ENCODE peak calls at places on chromosomes 11 and 22, in seven cellular contexts. One of them, this sample, is unnamed.

GRCh38 chr11:130001491-130002351 is 914 bp downstream of the PRDM10 start:
- DNase-seq in NCI-H2081 treated with DMSO at 0.1 percent for 48 hours: no peak
- DNase-seq in NCI-H526 treated with DMSO at 0.1 percent for 48 hours: peak; percentile 78
- DNase-seq in trophoblast cell: peak; percentile 54
- DNase-seq in GM13976: peak; percentile 60
- DNase-seq in neural crest cell: no peak
- DNase-seq in fibroblast of the aortic adventitia: peak; percentile 41
- DNase-seq in this sample: peak; percentile 81

GRCh38 chr11:20013346-20014066 is 146.8 kb downstream of the DBX1 start:
- DNase-seq in NCI-H2081 treated with DMSO at 0.1 percent for 48 hours: no peak
- DNase-seq in NCI-H526 treated with DMSO at 0.1 percent for 48 hours: no peak
- DNase-seq in trophoblast cell: peak; percentile 53
- DNase-seq in GM13976: no peak
- DNase-seq in neural crest cell: no peak
- DNase-seq in fibroblast of the aortic adventitia: peak; percentile 31
- DNase-seq in this sample: no peak

GRCh38 chr22:37021710-37022482 is 2.4 kb downstream of the MPST start:
- DNase-seq in NCI-H2081 treated with DMSO at 0.1 percent for 48 hours: no peak
- DNase-seq in NCI-H526 treated with DMSO at 0.1 percent for 48 hours: no peak
- DNase-seq in trophoblast cell: peak; percentile 35
- DNase-seq in GM13976: peak; percentile 85
- DNase-seq in neural crest cell: peak; percentile 35
- DNase-seq in fibroblast of the aortic adventitia: peak; percentile 41
- DNase-seq in this sample: peak; percentile 86

GRCh38 chr11:124839051-124839971 is 25.9 kb upstream of the ROBO3 start:
- DNase-seq in NCI-H2081 treated with DMSO at 0.1 percent for 48 hours: no peak
- DNase-seq in NCI-H526 treated with DMSO at 0.1 percent for 48 hours: no peak
- DNase-seq in trophoblast cell: peak; percentile 30
- DNase-seq in GM13976: peak; percentile 35
- DNase-seq in neural crest cell: no peak
- DNase-seq in fibroblast of the aortic adventitia: no peak
- DNase-seq in this sample: peak; percentile 33

GRCh38 chr11:116454020-116454645 is 318.7 kb downstream of the BUD13 start:
- DNase-seq in NCI-H2081 treated with DMSO at 0.1 percent for 48 hours: peak; percentile 52
- DNase-seq in NCI-H526 treated with DMSO at 0.1 percent for 48 hours: peak; percentile 73
- DNase-seq in trophoblast cell: peak; percentile 73
- DNase-seq in GM13976: peak; percentile 52
- DNase-seq in neural crest cell: peak; percentile 52
- DNase-seq in fibroblast of the aortic adventitia: peak; percentile 63
- DNase-seq in this sample: peak; percentile 60

GRCh38 chr11:5818245-5818865 is 9.6 kb downstream of the OR52N2 start:
- DNase-seq in NCI-H2081 treated with DMSO at 0.1 percent for 48 hours: no peak
- DNase-seq in NCI-H526 treated with DMSO at 0.1 percent for 48 hours: no peak
- DNase-seq in trophoblast cell: peak; percentile 81
- DNase-seq in GM13976: peak; percentile 10
- DNase-seq in neural crest cell: no peak
- DNase-seq in fibroblast of the aortic adventitia: no peak
- DNase-seq in this sample: peak; percentile 12

GRCh38 chr22:35742342-35743100 is 24.8 kb downstream of the APOL5 start:
- DNase-seq in NCI-H2081 treated with DMSO at 0.1 percent for 48 hours: no peak
- DNase-seq in NCI-H526 treated with DMSO at 0.1 percent for 48 hours: no peak
- DNase-seq in trophoblast cell: peak; percentile 95
- DNase-seq in GM13976: no peak
- DNase-seq in neural crest cell: no peak
- DNase-seq in fibroblast of the aortic adventitia: peak; percentile 69
- DNase-seq in this sample: no peak

GRCh38 chr22:20413217-20414058 is 19.5 kb downstream of the ZNF74 start:
- DNase-seq in NCI-H2081 treated with DMSO at 0.1 percent for 48 hours: no peak
- DNase-seq in NCI-H526 treated with DMSO at 0.1 percent for 48 hours: no peak
- DNase-seq in trophoblast cell: no peak
- DNase-seq in GM13976: no peak
- DNase-seq in neural crest cell: no peak
- DNase-seq in fibroblast of the aortic adventitia: no peak
- DNase-seq in this sample: no peak

GRCh38 chr11:71543866-71544265 is 4.4 kb upstream of the KRTAP5-9 start:
- DNase-seq in NCI-H2081 treated with DMSO at 0.1 percent for 48 hours: no peak
- DNase-seq in NCI-H526 treated with DMSO at 0.1 percent for 48 hours: no peak
- DNase-seq in trophoblast cell: no peak
- DNase-seq in GM13976: no peak
- DNase-seq in neural crest cell: no peak
- DNase-seq in fibroblast of the aortic adventitia: no peak
- DNase-seq in this sample: no peak

GRCh38 chr22:41380993-41381328 is 781 bp upstream of the TEF start:
- DNase-seq in NCI-H2081 treated with DMSO at 0.1 percent for 48 hours: no peak
- DNase-seq in NCI-H526 treated with DMSO at 0.1 percent for 48 hours: peak; percentile 66
- DNase-seq in trophoblast cell: peak; percentile 58
- DNase-seq in GM13976: no peak
- DNase-seq in neural crest cell: no peak
- DNase-seq in fibroblast of the aortic adventitia: peak; percentile 98
- DNase-seq in this sample: no peak

GRCh38 chr11:65419773-65420481 is 2.7 kb upstream of the NEAT1 start:
- DNase-seq in NCI-H2081 treated with DMSO at 0.1 percent for 48 hours: no peak
- DNase-seq in NCI-H526 treated with DMSO at 0.1 percent for 48 hours: peak; percentile 55
- DNase-seq in trophoblast cell: peak; percentile 91
- DNase-seq in GM13976: peak; percentile 31
- DNase-seq in neural crest cell: no peak
- DNase-seq in fibroblast of the aortic adventitia: peak; percentile 97
- DNase-seq in this sample: no peak

GRCh38 chr11:87219266-87219665 is 181.5 kb downstream of the TMEM135 start:
- DNase-seq in NCI-H2081 treated with DMSO at 0.1 percent for 48 hours: no peak
- DNase-seq in NCI-H526 treated with DMSO at 0.1 percent for 48 hours: no peak
- DNase-seq in trophoblast cell: no peak
- DNase-seq in GM13976: peak; percentile 19
- DNase-seq in neural crest cell: no peak
- DNase-seq in fibroblast of the aortic adventitia: no peak
- DNase-seq in this sample: peak; percentile 49

GRCh38 chr11:23932485-23932898 is 564.4 kb upstream of the LUZP2 start:
- DNase-seq in NCI-H2081 treated with DMSO at 0.1 percent for 48 hours: no peak
- DNase-seq in NCI-H526 treated with DMSO at 0.1 percent for 48 hours: no peak
- DNase-seq in trophoblast cell: peak; percentile 18
- DNase-seq in GM13976: no peak
- DNase-seq in neural crest cell: no peak
- DNase-seq in fibroblast of the aortic adventitia: peak; percentile 75
- DNase-seq in this sample: no peak

GRCh38 chr11:97862021-97862420 is 1158.7 kb upstream of the CNTN5 start:
- DNase-seq in NCI-H2081 treated with DMSO at 0.1 percent for 48 hours: no peak
- DNase-seq in NCI-H526 treated with DMSO at 0.1 percent for 48 hours: no peak
- DNase-seq in trophoblast cell: no peak
- DNase-seq in GM13976: no peak
- DNase-seq in neural crest cell: no peak
- DNase-seq in fibroblast of the aortic adventitia: no peak
- DNase-seq in this sample: no peak

GRCh38 chr22:32378703-32379272 is 21.1 kb downstream of the RFPL3 start:
- DNase-seq in NCI-H2081 treated with DMSO at 0.1 percent for 48 hours: no peak
- DNase-seq in NCI-H526 treated with DMSO at 0.1 percent for 48 hours: no peak
- DNase-seq in trophoblast cell: peak; percentile 25
- DNase-seq in GM13976: no peak
- DNase-seq in neural crest cell: peak; percentile 54
- DNase-seq in fibroblast of the aortic adventitia: no peak
- DNase-seq in this sample: no peak

GRCh38 chr11:63937713-63938480 is 905 bp upstream of the NAA40 start:
- DNase-seq in NCI-H2081 treated with DMSO at 0.1 percent for 48 hours: no peak
- DNase-seq in NCI-H526 treated with DMSO at 0.1 percent for 48 hours: no peak
- DNase-seq in trophoblast cell: peak; percentile 67
- DNase-seq in GM13976: peak; percentile 57
- DNase-seq in neural crest cell: no peak
- DNase-seq in fibroblast of the aortic adventitia: no peak
- DNase-seq in this sample: peak; percentile 43

GRCh38 chr22:40638261-40638660 is 1.7 kb upstream of the MRTFA start:
- DNase-seq in NCI-H2081 treated with DMSO at 0.1 percent for 48 hours: no peak
- DNase-seq in NCI-H526 treated with DMSO at 0.1 percent for 48 hours: no peak
- DNase-seq in trophoblast cell: peak; percentile 82
- DNase-seq in GM13976: no peak
- DNase-seq in neural crest cell: no peak
- DNase-seq in fibroblast of the aortic adventitia: no peak
- DNase-seq in this sample: no peak

GRCh38 chr22:29710922-29711593 is 8.7 kb upstream of the CABP7 start:
- DNase-seq in NCI-H2081 treated with DMSO at 0.1 percent for 48 hours: no peak
- DNase-seq in NCI-H526 treated with DMSO at 0.1 percent for 48 hours: no peak
- DNase-seq in trophoblast cell: no peak
- DNase-seq in GM13976: no peak
- DNase-seq in neural crest cell: no peak
- DNase-seq in fibroblast of the aortic adventitia: no peak
- DNase-seq in this sample: no peak

GRCh38 chr22:17159504-17159951 is 451 bp upstream of the HDHD5 start:
- DNase-seq in NCI-H2081 treated with DMSO at 0.1 percent for 48 hours: peak; percentile 2
- DNase-seq in NCI-H526 treated with DMSO at 0.1 percent for 48 hours: no peak
- DNase-seq in trophoblast cell: peak; percentile 58
- DNase-seq in GM13976: peak; percentile 57
- DNase-seq in neural crest cell: no peak
- DNase-seq in fibroblast of the aortic adventitia: peak; percentile 40
- DNase-seq in this sample: peak; percentile 50

GRCh38 chr22:46829140-46829891 is 66.9 kb downstream of the TBC1D22A start:
- DNase-seq in NCI-H2081 treated with DMSO at 0.1 percent for 48 hours: no peak
- DNase-seq in NCI-H526 treated with DMSO at 0.1 percent for 48 hours: no peak
- DNase-seq in trophoblast cell: peak; percentile 10
- DNase-seq in GM13976: no peak
- DNase-seq in neural crest cell: no peak
- DNase-seq in fibroblast of the aortic adventitia: peak; percentile 97
- DNase-seq in this sample: no peak

GRCh38 chr22:42316988-42317387 is 46.5 kb upstream of the TCF20 start:
- DNase-seq in NCI-H2081 treated with DMSO at 0.1 percent for 48 hours: no peak
- DNase-seq in NCI-H526 treated with DMSO at 0.1 percent for 48 hours: peak; percentile 16
- DNase-seq in trophoblast cell: no peak
- DNase-seq in GM13976: no peak
- DNase-seq in neural crest cell: no peak
- DNase-seq in fibroblast of the aortic adventitia: peak; percentile 52
- DNase-seq in this sample: no peak

GRCh38 chr22:42841444-42841843 is 15.6 kb downstream of the ARFGAP3 start:
- DNase-seq in NCI-H2081 treated with DMSO at 0.1 percent for 48 hours: no peak
- DNase-seq in NCI-H526 treated with DMSO at 0.1 percent for 48 hours: no peak
- DNase-seq in trophoblast cell: peak; percentile 39
- DNase-seq in GM13976: no peak
- DNase-seq in neural crest cell: no peak
- DNase-seq in fibroblast of the aortic adventitia: peak; percentile 37
- DNase-seq in this sample: no peak

GRCh38 chr11:100557830-100558611 is 129.1 kb upstream of the ARHGAP42 start:
- DNase-seq in NCI-H2081 treated with DMSO at 0.1 percent for 48 hours: no peak
- DNase-seq in NCI-H526 treated with DMSO at 0.1 percent for 48 hours: no peak
- DNase-seq in trophoblast cell: no peak
- DNase-seq in GM13976: no peak
- DNase-seq in neural crest cell: no peak
- DNase-seq in fibroblast of the aortic adventitia: no peak
- DNase-seq in this sample: no peak

GRCh38 chr22:31122532-31123291 is at the start of gene INPP5J:
- DNase-seq in NCI-H2081 treated with DMSO at 0.1 percent for 48 hours: no peak
- DNase-seq in NCI-H526 treated with DMSO at 0.1 percent for 48 hours: peak; percentile 28
- DNase-seq in trophoblast cell: peak; percentile 25
- DNase-seq in GM13976: no peak
- DNase-seq in neural crest cell: peak; percentile 41
- DNase-seq in fibroblast of the aortic adventitia: peak; percentile 37
- DNase-seq in this sample: no peak

GRCh38 chr11:126193038-126193478 is 18.4 kb downstream of the RPUSD4 start:
- DNase-seq in NCI-H2081 treated with DMSO at 0.1 percent for 48 hours: no peak
- DNase-seq in NCI-H526 treated with DMSO at 0.1 percent for 48 hours: no peak
- DNase-seq in trophoblast cell: no peak
- DNase-seq in GM13976: no peak
- DNase-seq in neural crest cell: no peak
- DNase-seq in fibroblast of the aortic adventitia: no peak
- DNase-seq in this sample: no peak

GRCh38 chr11:47716692-47717091 is 1.5 kb upstream of the AGBL2 start:
- DNase-seq in NCI-H2081 treated with DMSO at 0.1 percent for 48 hours: no peak
- DNase-seq in NCI-H526 treated with DMSO at 0.1 percent for 48 hours: no peak
- DNase-seq in trophoblast cell: no peak
- DNase-seq in GM13976: no peak
- DNase-seq in neural crest cell: no peak
- DNase-seq in fibroblast of the aortic adventitia: no peak
- DNase-seq in this sample: no peak

GRCh38 chr22:23458663-23459541 is 121.2 kb downstream of the IGLL1 start:
- DNase-seq in NCI-H2081 treated with DMSO at 0.1 percent for 48 hours: no peak
- DNase-seq in NCI-H526 treated with DMSO at 0.1 percent for 48 hours: no peak
- DNase-seq in trophoblast cell: peak; percentile 83
- DNase-seq in GM13976: no peak
- DNase-seq in neural crest cell: no peak
- DNase-seq in fibroblast of the aortic adventitia: no peak
- DNase-seq in this sample: no peak

GRCh38 chr11:1564535-1565172 is 7.4 kb downstream of the DUSP8 start:
- DNase-seq in NCI-H2081 treated with DMSO at 0.1 percent for 48 hours: no peak
- DNase-seq in NCI-H526 treated with DMSO at 0.1 percent for 48 hours: no peak
- DNase-seq in trophoblast cell: no peak
- DNase-seq in GM13976: no peak
- DNase-seq in neural crest cell: no peak
- DNase-seq in fibroblast of the aortic adventitia: peak; percentile 74
- DNase-seq in this sample: no peak

GRCh38 chr11:57942808-57943207 is 80.9 kb upstream of the OR9Q1 start:
- DNase-seq in NCI-H2081 treated with DMSO at 0.1 percent for 48 hours: no peak
- DNase-seq in NCI-H526 treated with DMSO at 0.1 percent for 48 hours: no peak
- DNase-seq in trophoblast cell: peak; percentile 34
- DNase-seq in GM13976: no peak
- DNase-seq in neural crest cell: no peak
- DNase-seq in fibroblast of the aortic adventitia: no peak
- DNase-seq in this sample: no peak

GRCh38 chr11:125348704-125349635 is 147.1 kb downstream of the FEZ1 start:
- DNase-seq in NCI-H2081 treated with DMSO at 0.1 percent for 48 hours: no peak
- DNase-seq in NCI-H526 treated with DMSO at 0.1 percent for 48 hours: peak; percentile 32
- DNase-seq in trophoblast cell: peak; percentile 60
- DNase-seq in GM13976: peak; percentile 79
- DNase-seq in neural crest cell: peak; percentile 95
- DNase-seq in fibroblast of the aortic adventitia: peak; percentile 54
- DNase-seq in this sample: peak; percentile 78

GRCh38 chr11:47566166-47566546 is 757 bp downstream of the PTPMT1 start:
- DNase-seq in NCI-H2081 treated with DMSO at 0.1 percent for 48 hours: no peak
- DNase-seq in NCI-H526 treated with DMSO at 0.1 percent for 48 hours: peak; percentile 30
- DNase-seq in trophoblast cell: peak; percentile 55
- DNase-seq in GM13976: no peak
- DNase-seq in neural crest cell: no peak
- DNase-seq in fibroblast of the aortic adventitia: no peak
- DNase-seq in this sample: no peak

GRCh38 chr11:121226415-121227263 is 65.9 kb upstream of the SC5D start:
- DNase-seq in NCI-H2081 treated with DMSO at 0.1 percent for 48 hours: no peak
- DNase-seq in NCI-H526 treated with DMSO at 0.1 percent for 48 hours: no peak
- DNase-seq in trophoblast cell: no peak
- DNase-seq in GM13976: no peak
- DNase-seq in neural crest cell: no peak
- DNase-seq in fibroblast of the aortic adventitia: no peak
- DNase-seq in this sample: no peak

GRCh38 chr11:72630104-72630852 is 43.9 kb downstream of the PDE2A start:
- DNase-seq in NCI-H2081 treated with DMSO at 0.1 percent for 48 hours: no peak
- DNase-seq in NCI-H526 treated with DMSO at 0.1 percent for 48 hours: no peak
- DNase-seq in trophoblast cell: no peak
- DNase-seq in GM13976: peak; percentile 57
- DNase-seq in neural crest cell: no peak
- DNase-seq in fibroblast of the aortic adventitia: no peak
- DNase-seq in this sample: no peak

GRCh38 chr22:44963832-44964721 is 45.7 kb downstream of the PHF21B start:
- DNase-seq in NCI-H2081 treated with DMSO at 0.1 percent for 48 hours: no peak
- DNase-seq in NCI-H526 treated with DMSO at 0.1 percent for 48 hours: no peak
- DNase-seq in trophoblast cell: no peak
- DNase-seq in GM13976: no peak
- DNase-seq in neural crest cell: no peak
- DNase-seq in fibroblast of the aortic adventitia: no peak
- DNase-seq in this sample: no peak

GRCh38 chr11:43214471-43214870 is 97.3 kb upstream of the API5 start:
- DNase-seq in NCI-H2081 treated with DMSO at 0.1 percent for 48 hours: no peak
- DNase-seq in NCI-H526 treated with DMSO at 0.1 percent for 48 hours: no peak
- DNase-seq in trophoblast cell: no peak
- DNase-seq in GM13976: no peak
- DNase-seq in neural crest cell: no peak
- DNase-seq in fibroblast of the aortic adventitia: no peak
- DNase-seq in this sample: no peak

GRCh38 chr11:9953994-9954626 is 290.2 kb downstream of the SWAP70 start:
- DNase-seq in NCI-H2081 treated with DMSO at 0.1 percent for 48 hours: no peak
- DNase-seq in NCI-H526 treated with DMSO at 0.1 percent for 48 hours: no peak
- DNase-seq in trophoblast cell: no peak
- DNase-seq in GM13976: no peak
- DNase-seq in neural crest cell: no peak
- DNase-seq in fibroblast of the aortic adventitia: peak; percentile 16
- DNase-seq in this sample: no peak

GRCh38 chr11:17921620-17922473 is 91.0 kb downstream of the SERGEF start:
- DNase-seq in NCI-H2081 treated with DMSO at 0.1 percent for 48 hours: no peak
- DNase-seq in NCI-H526 treated with DMSO at 0.1 percent for 48 hours: no peak
- DNase-seq in trophoblast cell: peak; percentile 31
- DNase-seq in GM13976: no peak
- DNase-seq in neural crest cell: no peak
- DNase-seq in fibroblast of the aortic adventitia: peak; percentile 71
- DNase-seq in this sample: no peak

GRCh38 chr11:19605500-19606371 is 106.9 kb upstream of the NAV2 start:
- DNase-seq in NCI-H2081 treated with DMSO at 0.1 percent for 48 hours: no peak
- DNase-seq in NCI-H526 treated with DMSO at 0.1 percent for 48 hours: no peak
- DNase-seq in trophoblast cell: no peak
- DNase-seq in GM13976: no peak
- DNase-seq in neural crest cell: no peak
- DNase-seq in fibroblast of the aortic adventitia: peak; percentile 95
- DNase-seq in this sample: no peak